ENCODE peak calls at places on chromosomes 7 and 10, in nine cellular contexts. One of them, this sample, is unnamed.

GRCh38 chr10:80522756-80523363 is 14.8 kb upstream of the SH2D4B start:
- DNase-seq in C1 segment of cervical spinal cord: no peak
- DNase-seq in left lobe of liver: no peak
- DNase-seq in DMS 273 treated with DMSO at 0.1 percent for 48 hours: no peak
- DNase-seq in stimulated activated CD8-positive, alpha-beta memory T cell treated with anti-CD3 and anti-CD28 coated beads, Interleukin-7, amount 100 ng/mL, for 4 hours: no peak
- DNase-seq in mucosa of descending colon: no peak
- DNase-seq in right cardiac atrium: no peak
- DNase-seq in posterior cingulate gyrus: no peak
- DNase-seq in SJSA1: no peak
- DNase-seq in this sample: no peak

GRCh38 chr10:72466018-72466417 is 111.3 kb upstream of the DNAJB12 start:
- DNase-seq in C1 segment of cervical spinal cord: peak; percentile 18
- DNase-seq in left lobe of liver: no peak
- DNase-seq in DMS 273 treated with DMSO at 0.1 percent for 48 hours: no peak
- DNase-seq in stimulated activated CD8-positive, alpha-beta memory T cell treated with anti-CD3 and anti-CD28 coated beads, Interleukin-7, amount 100 ng/mL, for 4 hours: no peak
- DNase-seq in mucosa of descending colon: no peak
- DNase-seq in right cardiac atrium: no peak
- DNase-seq in posterior cingulate gyrus: no peak
- DNase-seq in SJSA1: no peak
- DNase-seq in this sample: no peak

GRCh38 chr7:33038639-33039038 is 23.9 kb downstream of the NT5C3A start:
- DNase-seq in C1 segment of cervical spinal cord: no peak
- DNase-seq in left lobe of liver: no peak
- DNase-seq in DMS 273 treated with DMSO at 0.1 percent for 48 hours: no peak
- DNase-seq in stimulated activated CD8-positive, alpha-beta memory T cell treated with anti-CD3 and anti-CD28 coated beads, Interleukin-7, amount 100 ng/mL, for 4 hours: no peak
- DNase-seq in mucosa of descending colon: no peak
- DNase-seq in right cardiac atrium: no peak
- DNase-seq in posterior cingulate gyrus: no peak
- DNase-seq in SJSA1: no peak
- DNase-seq in this sample: no peak

GRCh38 chr10:132109341-132110072 is 43.8 kb downstream of the JAKMIP3 start:
- DNase-seq in C1 segment of cervical spinal cord: no peak
- DNase-seq in left lobe of liver: peak; percentile 22
- DNase-seq in DMS 273 treated with DMSO at 0.1 percent for 48 hours: no peak
- DNase-seq in stimulated activated CD8-positive, alpha-beta memory T cell treated with anti-CD3 and anti-CD28 coated beads, Interleukin-7, amount 100 ng/mL, for 4 hours: no peak
- DNase-seq in mucosa of descending colon: no peak
- DNase-seq in right cardiac atrium: peak; percentile 66
- DNase-seq in posterior cingulate gyrus: no peak
- DNase-seq in SJSA1: no peak
- DNase-seq in this sample: no peak

GRCh38 chr10:110547139-110547761 is 20.2 kb upstream of the SMC3 start:
- DNase-seq in C1 segment of cervical spinal cord: no peak
- DNase-seq in left lobe of liver: no peak
- DNase-seq in DMS 273 treated with DMSO at 0.1 percent for 48 hours: no peak
- DNase-seq in stimulated activated CD8-positive, alpha-beta memory T cell treated with anti-CD3 and anti-CD28 coated beads, Interleukin-7, amount 100 ng/mL, for 4 hours: no peak
- DNase-seq in mucosa of descending colon: no peak
- DNase-seq in right cardiac atrium: no peak
- DNase-seq in posterior cingulate gyrus: no peak
- DNase-seq in SJSA1: peak; percentile 68
- DNase-seq in this sample: peak; percentile 55

GRCh38 chr7:47651355-47652317 is 69.7 kb upstream of the TNS3 start:
- DNase-seq in C1 segment of cervical spinal cord: no peak
- DNase-seq in left lobe of liver: no peak
- DNase-seq in DMS 273 treated with DMSO at 0.1 percent for 48 hours: no peak
- DNase-seq in stimulated activated CD8-positive, alpha-beta memory T cell treated with anti-CD3 and anti-CD28 coated beads, Interleukin-7, amount 100 ng/mL, for 4 hours: no peak
- DNase-seq in mucosa of descending colon: no peak
- DNase-seq in right cardiac atrium: no peak
- DNase-seq in posterior cingulate gyrus: no peak
- DNase-seq in SJSA1: peak; percentile 99
- DNase-seq in this sample: no peak

GRCh38 chr10:43045246-43045621 is 31.6 kb upstream of the RET start:
- DNase-seq in C1 segment of cervical spinal cord: no peak
- DNase-seq in left lobe of liver: peak; percentile 35
- DNase-seq in DMS 273 treated with DMSO at 0.1 percent for 48 hours: no peak
- DNase-seq in stimulated activated CD8-positive, alpha-beta memory T cell treated with anti-CD3 and anti-CD28 coated beads, Interleukin-7, amount 100 ng/mL, for 4 hours: no peak
- DNase-seq in mucosa of descending colon: no peak
- DNase-seq in right cardiac atrium: peak; percentile 48
- DNase-seq in posterior cingulate gyrus: no peak
- DNase-seq in SJSA1: no peak
- DNase-seq in this sample: no peak

GRCh38 chr7:139681812-139682135 is 96.0 kb downstream of the HIPK2 start:
- DNase-seq in C1 segment of cervical spinal cord: no peak
- DNase-seq in left lobe of liver: peak; percentile 41
- DNase-seq in DMS 273 treated with DMSO at 0.1 percent for 48 hours: no peak
- DNase-seq in stimulated activated CD8-positive, alpha-beta memory T cell treated with anti-CD3 and anti-CD28 coated beads, Interleukin-7, amount 100 ng/mL, for 4 hours: no peak
- DNase-seq in mucosa of descending colon: no peak
- DNase-seq in right cardiac atrium: no peak
- DNase-seq in posterior cingulate gyrus: no peak
- DNase-seq in SJSA1: no peak
- DNase-seq in this sample: no peak

GRCh38 chr7:99597762-99598501 is at the start of gene TMEM225B:
- DNase-seq in C1 segment of cervical spinal cord: no peak
- DNase-seq in left lobe of liver: no peak
- DNase-seq in DMS 273 treated with DMSO at 0.1 percent for 48 hours: no peak
- DNase-seq in stimulated activated CD8-positive, alpha-beta memory T cell treated with anti-CD3 and anti-CD28 coated beads, Interleukin-7, amount 100 ng/mL, for 4 hours: no peak
- DNase-seq in mucosa of descending colon: no peak
- DNase-seq in right cardiac atrium: no peak
- DNase-seq in posterior cingulate gyrus: no peak
- DNase-seq in SJSA1: no peak
- DNase-seq in this sample: no peak

GRCh38 chr7:20784311-20785210 is 2.1 kb downstream of the SP8 start:
- DNase-seq in C1 segment of cervical spinal cord: no peak
- DNase-seq in left lobe of liver: no peak
- DNase-seq in DMS 273 treated with DMSO at 0.1 percent for 48 hours: no peak
- DNase-seq in stimulated activated CD8-positive, alpha-beta memory T cell treated with anti-CD3 and anti-CD28 coated beads, Interleukin-7, amount 100 ng/mL, for 4 hours: no peak
- DNase-seq in mucosa of descending colon: no peak
- DNase-seq in right cardiac atrium: no peak
- DNase-seq in posterior cingulate gyrus: no peak
- DNase-seq in SJSA1: no peak
- DNase-seq in this sample: no peak

GRCh38 chr10:131973160-131973951 is 8.4 kb downstream of the BNIP3 start:
- DNase-seq in C1 segment of cervical spinal cord: no peak
- DNase-seq in left lobe of liver: no peak
- DNase-seq in DMS 273 treated with DMSO at 0.1 percent for 48 hours: no peak
- DNase-seq in stimulated activated CD8-positive, alpha-beta memory T cell treated with anti-CD3 and anti-CD28 coated beads, Interleukin-7, amount 100 ng/mL, for 4 hours: no peak
- DNase-seq in mucosa of descending colon: no peak
- DNase-seq in right cardiac atrium: no peak
- DNase-seq in posterior cingulate gyrus: no peak
- DNase-seq in SJSA1: no peak
- DNase-seq in this sample: no peak

GRCh38 chr10:62763155-62763554 is 41.4 kb upstream of the ADO start:
- DNase-seq in C1 segment of cervical spinal cord: no peak
- DNase-seq in left lobe of liver: no peak
- DNase-seq in DMS 273 treated with DMSO at 0.1 percent for 48 hours: no peak
- DNase-seq in stimulated activated CD8-positive, alpha-beta memory T cell treated with anti-CD3 and anti-CD28 coated beads, Interleukin-7, amount 100 ng/mL, for 4 hours: no peak
- DNase-seq in mucosa of descending colon: no peak
- DNase-seq in right cardiac atrium: peak; percentile 80
- DNase-seq in posterior cingulate gyrus: no peak
- DNase-seq in SJSA1: no peak
- DNase-seq in this sample: no peak

GRCh38 chr10:36115364-36115763 is 473.3 kb upstream of the FZD8 start:
- DNase-seq in C1 segment of cervical spinal cord: no peak
- DNase-seq in left lobe of liver: no peak
- DNase-seq in DMS 273 treated with DMSO at 0.1 percent for 48 hours: no peak
- DNase-seq in stimulated activated CD8-positive, alpha-beta memory T cell treated with anti-CD3 and anti-CD28 coated beads, Interleukin-7, amount 100 ng/mL, for 4 hours: no peak
- DNase-seq in mucosa of descending colon: no peak
- DNase-seq in right cardiac atrium: no peak
- DNase-seq in posterior cingulate gyrus: no peak
- DNase-seq in SJSA1: no peak
- DNase-seq in this sample: no peak

GRCh38 chr7:131327049-131327625 is 539 bp upstream of the MKLN1 start:
- DNase-seq in C1 segment of cervical spinal cord: no peak
- DNase-seq in left lobe of liver: no peak
- DNase-seq in DMS 273 treated with DMSO at 0.1 percent for 48 hours: peak; percentile 70
- DNase-seq in stimulated activated CD8-positive, alpha-beta memory T cell treated with anti-CD3 and anti-CD28 coated beads, Interleukin-7, amount 100 ng/mL, for 4 hours: peak; percentile 2
- DNase-seq in mucosa of descending colon: peak; percentile 68
- DNase-seq in right cardiac atrium: no peak
- DNase-seq in posterior cingulate gyrus: peak; percentile 27
- DNase-seq in SJSA1: no peak
- DNase-seq in this sample: peak; percentile 80

GRCh38 chr7:132972745-132973144 is 109.1 kb downstream of the CHCHD3 start:
- DNase-seq in C1 segment of cervical spinal cord: no peak
- DNase-seq in left lobe of liver: no peak
- DNase-seq in DMS 273 treated with DMSO at 0.1 percent for 48 hours: no peak
- DNase-seq in stimulated activated CD8-positive, alpha-beta memory T cell treated with anti-CD3 and anti-CD28 coated beads, Interleukin-7, amount 100 ng/mL, for 4 hours: no peak
- DNase-seq in mucosa of descending colon: no peak
- DNase-seq in right cardiac atrium: no peak
- DNase-seq in posterior cingulate gyrus: no peak
- DNase-seq in SJSA1: no peak
- DNase-seq in this sample: no peak

GRCh38 chr7:131786204-131786603 is 229.8 kb upstream of the PODXL start:
- DNase-seq in C1 segment of cervical spinal cord: no peak
- DNase-seq in left lobe of liver: no peak
- DNase-seq in DMS 273 treated with DMSO at 0.1 percent for 48 hours: peak; percentile 38
- DNase-seq in stimulated activated CD8-positive, alpha-beta memory T cell treated with anti-CD3 and anti-CD28 coated beads, Interleukin-7, amount 100 ng/mL, for 4 hours: no peak
- DNase-seq in mucosa of descending colon: no peak
- DNase-seq in right cardiac atrium: no peak
- DNase-seq in posterior cingulate gyrus: no peak
- DNase-seq in SJSA1: no peak
- DNase-seq in this sample: no peak

GRCh38 chr7:17097668-17098297 is 200.7 kb upstream of the AHR start:
- DNase-seq in C1 segment of cervical spinal cord: no peak
- DNase-seq in left lobe of liver: no peak
- DNase-seq in DMS 273 treated with DMSO at 0.1 percent for 48 hours: no peak
- DNase-seq in stimulated activated CD8-positive, alpha-beta memory T cell treated with anti-CD3 and anti-CD28 coated beads, Interleukin-7, amount 100 ng/mL, for 4 hours: no peak
- DNase-seq in mucosa of descending colon: no peak
- DNase-seq in right cardiac atrium: no peak
- DNase-seq in posterior cingulate gyrus: no peak
- DNase-seq in SJSA1: no peak
- DNase-seq in this sample: no peak

GRCh38 chr7:1647961-1648631 is 22.0 kb upstream of the ELFN1 start:
- DNase-seq in C1 segment of cervical spinal cord: no peak
- DNase-seq in left lobe of liver: no peak
- DNase-seq in DMS 273 treated with DMSO at 0.1 percent for 48 hours: no peak
- DNase-seq in stimulated activated CD8-positive, alpha-beta memory T cell treated with anti-CD3 and anti-CD28 coated beads, Interleukin-7, amount 100 ng/mL, for 4 hours: no peak
- DNase-seq in mucosa of descending colon: no peak
- DNase-seq in right cardiac atrium: peak; percentile 93
- DNase-seq in posterior cingulate gyrus: peak; percentile 26
- DNase-seq in SJSA1: no peak
- DNase-seq in this sample: peak; percentile 31

GRCh38 chr10:12428447-12429135 is 79.2 kb downstream of the CAMK1D start:
- DNase-seq in C1 segment of cervical spinal cord: no peak
- DNase-seq in left lobe of liver: no peak
- DNase-seq in DMS 273 treated with DMSO at 0.1 percent for 48 hours: no peak
- DNase-seq in stimulated activated CD8-positive, alpha-beta memory T cell treated with anti-CD3 and anti-CD28 coated beads, Interleukin-7, amount 100 ng/mL, for 4 hours: no peak
- DNase-seq in mucosa of descending colon: no peak
- DNase-seq in right cardiac atrium: no peak
- DNase-seq in posterior cingulate gyrus: no peak
- DNase-seq in SJSA1: no peak
- DNase-seq in this sample: no peak

GRCh38 chr7:37180828-37181549 is 267.7 kb downstream of the ELMO1 start:
- DNase-seq in C1 segment of cervical spinal cord: no peak
- DNase-seq in left lobe of liver: no peak
- DNase-seq in DMS 273 treated with DMSO at 0.1 percent for 48 hours: no peak
- DNase-seq in stimulated activated CD8-positive, alpha-beta memory T cell treated with anti-CD3 and anti-CD28 coated beads, Interleukin-7, amount 100 ng/mL, for 4 hours: no peak
- DNase-seq in mucosa of descending colon: no peak
- DNase-seq in right cardiac atrium: no peak
- DNase-seq in posterior cingulate gyrus: no peak
- DNase-seq in SJSA1: no peak
- DNase-seq in this sample: no peak

GRCh38 chr10:42112331-42113157 is 525.8 kb downstream of the ZNF33B start:
- DNase-seq in C1 segment of cervical spinal cord: no peak
- DNase-seq in left lobe of liver: no peak
- DNase-seq in DMS 273 treated with DMSO at 0.1 percent for 48 hours: no peak
- DNase-seq in stimulated activated CD8-positive, alpha-beta memory T cell treated with anti-CD3 and anti-CD28 coated beads, Interleukin-7, amount 100 ng/mL, for 4 hours: no peak
- DNase-seq in mucosa of descending colon: no peak
- DNase-seq in right cardiac atrium: peak; percentile 51
- DNase-seq in posterior cingulate gyrus: no peak
- DNase-seq in SJSA1: no peak
- DNase-seq in this sample: no peak

GRCh38 chr10:123567984-123568745 is 98.0 kb upstream of the GPR26 start:
- DNase-seq in C1 segment of cervical spinal cord: no peak
- DNase-seq in left lobe of liver: peak; percentile 19
- DNase-seq in DMS 273 treated with DMSO at 0.1 percent for 48 hours: no peak
- DNase-seq in stimulated activated CD8-positive, alpha-beta memory T cell treated with anti-CD3 and anti-CD28 coated beads, Interleukin-7, amount 100 ng/mL, for 4 hours: no peak
- DNase-seq in mucosa of descending colon: no peak
- DNase-seq in right cardiac atrium: no peak
- DNase-seq in posterior cingulate gyrus: no peak
- DNase-seq in SJSA1: no peak
- DNase-seq in this sample: no peak

GRCh38 chr7:106571563-106571962 is 89.4 kb downstream of the CCDC71L start:
- DNase-seq in C1 segment of cervical spinal cord: no peak
- DNase-seq in left lobe of liver: no peak
- DNase-seq in DMS 273 treated with DMSO at 0.1 percent for 48 hours: no peak
- DNase-seq in stimulated activated CD8-positive, alpha-beta memory T cell treated with anti-CD3 and anti-CD28 coated beads, Interleukin-7, amount 100 ng/mL, for 4 hours: no peak
- DNase-seq in mucosa of descending colon: no peak
- DNase-seq in right cardiac atrium: no peak
- DNase-seq in posterior cingulate gyrus: no peak
- DNase-seq in SJSA1: no peak
- DNase-seq in this sample: no peak

GRCh38 chr7:84469034-84469433 is 274.4 kb upstream of the SEMA3A start:
- DNase-seq in C1 segment of cervical spinal cord: no peak
- DNase-seq in left lobe of liver: no peak
- DNase-seq in DMS 273 treated with DMSO at 0.1 percent for 48 hours: no peak
- DNase-seq in stimulated activated CD8-positive, alpha-beta memory T cell treated with anti-CD3 and anti-CD28 coated beads, Interleukin-7, amount 100 ng/mL, for 4 hours: no peak
- DNase-seq in mucosa of descending colon: no peak
- DNase-seq in right cardiac atrium: no peak
- DNase-seq in posterior cingulate gyrus: no peak
- DNase-seq in SJSA1: no peak
- DNase-seq in this sample: no peak

GRCh38 chr10:44725404-44725803 is 185.7 kb upstream of the TMEM72 start:
- DNase-seq in C1 segment of cervical spinal cord: no peak
- DNase-seq in left lobe of liver: no peak
- DNase-seq in DMS 273 treated with DMSO at 0.1 percent for 48 hours: no peak
- DNase-seq in stimulated activated CD8-positive, alpha-beta memory T cell treated with anti-CD3 and anti-CD28 coated beads, Interleukin-7, amount 100 ng/mL, for 4 hours: no peak
- DNase-seq in mucosa of descending colon: no peak
- DNase-seq in right cardiac atrium: no peak
- DNase-seq in posterior cingulate gyrus: no peak
- DNase-seq in SJSA1: no peak
- DNase-seq in this sample: no peak

GRCh38 chr7:133623716-133624115 is 370.8 kb downstream of the EXOC4 start:
- DNase-seq in C1 segment of cervical spinal cord: no peak
- DNase-seq in left lobe of liver: no peak
- DNase-seq in DMS 273 treated with DMSO at 0.1 percent for 48 hours: no peak
- DNase-seq in stimulated activated CD8-positive, alpha-beta memory T cell treated with anti-CD3 and anti-CD28 coated beads, Interleukin-7, amount 100 ng/mL, for 4 hours: no peak
- DNase-seq in mucosa of descending colon: no peak
- DNase-seq in right cardiac atrium: no peak
- DNase-seq in posterior cingulate gyrus: no peak
- DNase-seq in SJSA1: no peak
- DNase-seq in this sample: no peak

GRCh38 chr7:30984359-30985107 is 20.8 kb downstream of the GHRHR start:
- DNase-seq in C1 segment of cervical spinal cord: no peak
- DNase-seq in left lobe of liver: no peak
- DNase-seq in DMS 273 treated with DMSO at 0.1 percent for 48 hours: no peak
- DNase-seq in stimulated activated CD8-positive, alpha-beta memory T cell treated with anti-CD3 and anti-CD28 coated beads, Interleukin-7, amount 100 ng/mL, for 4 hours: no peak
- DNase-seq in mucosa of descending colon: no peak
- DNase-seq in right cardiac atrium: no peak
- DNase-seq in posterior cingulate gyrus: no peak
- DNase-seq in SJSA1: peak; percentile 14
- DNase-seq in this sample: no peak

GRCh38 chr10:17427201-17427600 is 27.2 kb downstream of the ST8SIA6 start:
- DNase-seq in C1 segment of cervical spinal cord: no peak
- DNase-seq in left lobe of liver: no peak
- DNase-seq in DMS 273 treated with DMSO at 0.1 percent for 48 hours: no peak
- DNase-seq in stimulated activated CD8-positive, alpha-beta memory T cell treated with anti-CD3 and anti-CD28 coated beads, Interleukin-7, amount 100 ng/mL, for 4 hours: no peak
- DNase-seq in mucosa of descending colon: no peak
- DNase-seq in right cardiac atrium: no peak
- DNase-seq in posterior cingulate gyrus: no peak
- DNase-seq in SJSA1: no peak
- DNase-seq in this sample: no peak

GRCh38 chr7:114656471-114656870 is 241.9 kb downstream of the FOXP2 start:
- DNase-seq in C1 segment of cervical spinal cord: no peak
- DNase-seq in left lobe of liver: no peak
- DNase-seq in DMS 273 treated with DMSO at 0.1 percent for 48 hours: peak; percentile 71
- DNase-seq in stimulated activated CD8-positive, alpha-beta memory T cell treated with anti-CD3 and anti-CD28 coated beads, Interleukin-7, amount 100 ng/mL, for 4 hours: no peak
- DNase-seq in mucosa of descending colon: no peak
- DNase-seq in right cardiac atrium: no peak
- DNase-seq in posterior cingulate gyrus: no peak
- DNase-seq in SJSA1: no peak
- DNase-seq in this sample: no peak

GRCh38 chr10:71621263-71621751 is 98.3 kb downstream of the C10orf105 start:
- DNase-seq in C1 segment of cervical spinal cord: peak; percentile 53
- DNase-seq in left lobe of liver: peak; percentile 64
- DNase-seq in DMS 273 treated with DMSO at 0.1 percent for 48 hours: no peak
- DNase-seq in stimulated activated CD8-positive, alpha-beta memory T cell treated with anti-CD3 and anti-CD28 coated beads, Interleukin-7, amount 100 ng/mL, for 4 hours: no peak
- DNase-seq in mucosa of descending colon: no peak
- DNase-seq in right cardiac atrium: no peak
- DNase-seq in posterior cingulate gyrus: peak; percentile 49
- DNase-seq in SJSA1: no peak
- DNase-seq in this sample: peak; percentile 95

GRCh38 chr10:86377797-86378146 is 11.2 kb upstream of the GRID1 start:
- DNase-seq in C1 segment of cervical spinal cord: no peak
- DNase-seq in left lobe of liver: no peak
- DNase-seq in DMS 273 treated with DMSO at 0.1 percent for 48 hours: no peak
- DNase-seq in stimulated activated CD8-positive, alpha-beta memory T cell treated with anti-CD3 and anti-CD28 coated beads, Interleukin-7, amount 100 ng/mL, for 4 hours: no peak
- DNase-seq in mucosa of descending colon: no peak
- DNase-seq in right cardiac atrium: no peak
- DNase-seq in posterior cingulate gyrus: no peak
- DNase-seq in SJSA1: no peak
- DNase-seq in this sample: no peak

This sample was measured in NCI-H526.